ENCODE peak calls at places on chromosomes 13 and 19, in four cellular contexts. I, F, H and L are unnamed samples.

GRCh38 chr19:28045621-28046020 is 1167.3 kb downstream of the UQCRFS1 start:
- DNase-seq in I (no peak), F (no peak), H (no peak), L (no peak)

GRCh38 chr13:102848956-102849355 is 3.1 kb downstream of the ERCC5 start:
- DNase-seq in I (no peak), F (no peak), H (no peak), L (no peak)

GRCh38 chr13:19181621-19182485 is at the start of gene TUBA3C:
- DNase-seq in I (no peak), F (no peak), H (no peak), L (no peak)

GRCh38 chr19:11984986-11985385 is 20.1 kb downstream of the ZNF763 start:
- DNase-seq in I (peak), F (peak), H (peak), L (no peak)

GRCh38 chr13:27505792-27506191 is 55.4 kb upstream of the MTIF3 start:
- DNase-seq in I (no peak), F (no peak), H (no peak), L (no peak)

GRCh38 chr19:10339380-10339960 is at the start of gene ICAM3:
- DNase-seq in I (peak), F (peak), H (no peak), L (no peak)

GRCh38 chr19:18886972-18887371 is 9.0 kb downstream of the CERS1 start:
- DNase-seq in I (no peak), F (no peak), H (no peak), L (no peak)

GRCh38 chr19:2478324-2478755 is 2.4 kb downstream of the GADD45B start:
- DNase-seq in I (no peak), F (peak), H (peak), L (peak)

GRCh38 chr19:46256855-46257254 is 27.3 kb downstream of the IGFL1 start:
- DNase-seq in I (no peak), F (no peak), H (no peak), L (peak)

GRCh38 chr19:17654993-17655392 is 33.2 kb downstream of the UNC13A start:
- DNase-seq in I (peak), F (peak), H (no peak), L (no peak)

GRCh38 chr19:35214766-35215422 is 13.6 kb downstream of the FAM187B start:
- DNase-seq in I (no peak), F (no peak), H (no peak), L (no peak)

GRCh38 chr19:46602392-46603194 is 1.5 kb downstream of the CALM3 start:
- DNase-seq in I (no peak), F (no peak), H (no peak), L (no peak)

GRCh38 chr19:49590971-49591730 is at the start of gene PRR12:
- DNase-seq in I (peak), F (peak), H (peak), L (peak)

GRCh38 chr19:58555920-58556632 is 1.2 kb upstream of the CHMP2A start:
- DNase-seq in I (no peak), F (no peak), H (no peak), L (no peak)

GRCh38 chr19:58553799-58554493 is 959 bp downstream of the CHMP2A start:
- DNase-seq in I (no peak), F (peak), H (no peak), L (no peak)

GRCh38 chr19:58554494-58555368 is at the start of gene CHMP2A:
- DNase-seq in I (peak), F (peak), H (peak), L (peak)

GRCh38 chr19:58556633-58557252 is 1.7 kb downstream of the UBE2M start:
- DNase-seq in I (no peak), F (no peak), H (no peak), L (no peak)

GRCh38 chr19:58555369-58555885 is 522 bp upstream of the CHMP2A start:
- DNase-seq in I (no peak), F (no peak), H (no peak), L (no peak)
- H3K56ac ChIP-seq in I (no peak), F (no peak), H (peak), L (peak)

DNA sequence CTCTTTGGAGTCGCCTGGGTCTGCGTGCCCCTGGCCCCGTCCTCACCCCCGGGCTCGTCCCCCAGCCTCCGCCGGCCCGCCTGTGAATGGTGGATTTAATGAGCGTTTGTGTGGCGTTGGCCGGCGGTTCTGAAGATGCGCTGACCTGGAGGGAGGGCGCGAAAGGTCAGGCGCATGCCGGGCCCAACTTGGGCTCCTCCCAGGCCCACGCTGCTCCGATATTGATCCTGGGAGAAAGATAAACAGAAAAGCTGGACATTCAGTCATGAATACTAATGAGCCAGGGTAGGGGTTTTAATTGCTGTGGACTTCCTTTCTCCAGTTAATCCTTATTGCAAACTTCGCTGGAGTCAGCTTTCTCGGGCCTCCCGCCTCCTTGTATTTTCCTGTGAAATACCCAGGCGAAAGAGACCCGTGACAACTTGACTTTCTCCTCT is 10.2 kb downstream of the ZIC2 start:
- DNase-seq in I (peak), F (peak), H (peak), L (no peak)
- H3K56ac ChIP-seq in I (no peak), F (no peak), H (peak), L (no peak)

GRCh38 chr13:20521388-20521787 is 4.3 kb downstream of the CRYL1 start:
- DNase-seq in I (no peak), F (no peak), H (no peak), L (no peak)

GRCh38 chr13:20514866-20515265 is 10.8 kb downstream of the CRYL1 start:
- DNase-seq in I (no peak), F (no peak), H (no peak), L (no peak)

GRCh38 chr13:20525144-20525600 is 485 bp downstream of the CRYL1 start:
- DNase-seq in I (peak), F (peak), H (peak), L (no peak)

GRCh38 chr13:20518652-20519051 is 7.0 kb downstream of the CRYL1 start:
- DNase-seq in I (no peak), F (no peak), H (no peak), L (no peak)

GRCh38 chr13:20519887-20520286 is 5.8 kb downstream of the CRYL1 start:
- DNase-seq in I (no peak), F (no peak), H (no peak), L (no peak)
- H3K56ac ChIP-seq in I (no peak), F (no peak), H (no peak), L (no peak)

GRCh38 chr13:85371254-85371653 is 428.0 kb downstream of the SLITRK6 start:
- DNase-seq in I (no peak), F (no peak), H (no peak), L (no peak)
- H3K56ac ChIP-seq in I (no peak), F (no peak), H (no peak), L (no peak)